ENCODE peak calls at places on chromosomes 16 and 17, in seven cellular contexts. One of them, this sample, is unnamed.

GRCh38 chr17:7575959-7576358 is 3.5 kb upstream of the CD68 start:
- DNase-seq in naive thymus-derived CD4-positive, alpha-beta T cell: no peak
- DNase-seq in T-helper 1 cell: no peak
- DNase-seq in mammary epithelial cell: no peak
- DNase-seq in mucosa of descending colon: no peak
- DNase-seq in endothelial cell: no peak
- DNase-seq in midbrain: no peak
- DNase-seq in this sample: no peak

GRCh38 chr17:75848523-75849303 is 4.5 kb upstream of the UNC13D start:
- DNase-seq in mucosa of descending colon: peak
- DNase-seq in naive thymus-derived CD4-positive, alpha-beta T cell: peak
- DNase-seq in T-helper 1 cell: peak
- DNase-seq in midbrain: peak
- DNase-seq in mammary epithelial cell: peak
- DNase-seq in endothelial cell: peak
- DNase-seq in this sample: peak

GRCh38 chr17:79732804-79733691 is 2.3 kb downstream of the ENPP7 start:
- DNase-seq in mammary epithelial cell: no peak
- DNase-seq in T-helper 1 cell: peak
- DNase-seq in endothelial cell: no peak
- DNase-seq in midbrain: no peak
- DNase-seq in naive thymus-derived CD4-positive, alpha-beta T cell: no peak
- DNase-seq in mucosa of descending colon: peak
- DNase-seq in this sample: peak

GRCh38 chr16:26196310-26196709 is 504.6 kb downstream of the HS3ST4 start:
- DNase-seq in mucosa of descending colon: no peak
- DNase-seq in endothelial cell: no peak
- DNase-seq in T-helper 1 cell: no peak
- DNase-seq in naive thymus-derived CD4-positive, alpha-beta T cell: no peak
- DNase-seq in mammary epithelial cell: no peak
- DNase-seq in midbrain: no peak
- DNase-seq in this sample: no peak

GRCh38 chr17:78014651-78015050 is 56.1 kb downstream of the TNRC6C start:
- DNase-seq in mucosa of descending colon: no peak
- DNase-seq in T-helper 1 cell: no peak
- DNase-seq in mammary epithelial cell: no peak
- DNase-seq in midbrain: no peak
- DNase-seq in naive thymus-derived CD4-positive, alpha-beta T cell: no peak
- DNase-seq in endothelial cell: no peak
- DNase-seq in this sample: no peak

GRCh38 chr16:17364319-17365210 is 106.2 kb downstream of the XYLT1 start:
- DNase-seq in T-helper 1 cell: peak
- DNase-seq in endothelial cell: no peak
- DNase-seq in midbrain: no peak
- DNase-seq in naive thymus-derived CD4-positive, alpha-beta T cell: no peak
- DNase-seq in mucosa of descending colon: no peak
- DNase-seq in mammary epithelial cell: peak
- DNase-seq in this sample: no peak

GRCh38 chr16:60074378-60074777 is 1340.3 kb upstream of the GOT2 start:
- DNase-seq in naive thymus-derived CD4-positive, alpha-beta T cell: no peak
- DNase-seq in T-helper 1 cell: no peak
- DNase-seq in midbrain: no peak
- DNase-seq in endothelial cell: no peak
- DNase-seq in mucosa of descending colon: no peak
- DNase-seq in mammary epithelial cell: no peak
- DNase-seq in this sample: no peak

GRCh38 chr16:74603848-74604247 is 3.1 kb downstream of the GLG1 start:
- DNase-seq in midbrain: no peak
- DNase-seq in T-helper 1 cell: no peak
- DNase-seq in mammary epithelial cell: no peak
- DNase-seq in endothelial cell: no peak
- DNase-seq in naive thymus-derived CD4-positive, alpha-beta T cell: no peak
- DNase-seq in mucosa of descending colon: no peak
- DNase-seq in this sample: peak

GRCh38 chr17:5630434-5630833 is 46.1 kb upstream of the NLRP1 start:
- DNase-seq in naive thymus-derived CD4-positive, alpha-beta T cell: no peak
- DNase-seq in T-helper 1 cell: no peak
- DNase-seq in endothelial cell: no peak
- DNase-seq in mucosa of descending colon: no peak
- DNase-seq in mammary epithelial cell: no peak
- DNase-seq in midbrain: no peak
- DNase-seq in this sample: peak

GRCh38 chr16:53509906-53510703 is 7.1 kb upstream of the AKTIP start:
- DNase-seq in mucosa of descending colon: peak
- DNase-seq in endothelial cell: peak
- DNase-seq in naive thymus-derived CD4-positive, alpha-beta T cell: peak
- DNase-seq in mammary epithelial cell: peak
- DNase-seq in T-helper 1 cell: peak
- DNase-seq in midbrain: peak
- DNase-seq in this sample: peak

GRCh38 chr17:54867634-54868033 is 33.0 kb upstream of the TOM1L1 start:
- DNase-seq in T-helper 1 cell: no peak
- DNase-seq in mammary epithelial cell: peak
- DNase-seq in mucosa of descending colon: no peak
- DNase-seq in midbrain: no peak
- DNase-seq in naive thymus-derived CD4-positive, alpha-beta T cell: no peak
- DNase-seq in endothelial cell: no peak
- DNase-seq in this sample: no peak

GRCh38 chr16:58032710-58033293 is 7.2 kb downstream of the MMP15 start:
- DNase-seq in T-helper 1 cell: no peak
- DNase-seq in naive thymus-derived CD4-positive, alpha-beta T cell: no peak
- DNase-seq in endothelial cell: no peak
- DNase-seq in midbrain: peak
- DNase-seq in mucosa of descending colon: no peak
- DNase-seq in mammary epithelial cell: no peak
- DNase-seq in this sample: no peak

GRCh38 chr16:3576211-3576610 is 992 bp downstream of the NLRC3 start:
- DNase-seq in mammary epithelial cell: no peak
- DNase-seq in mucosa of descending colon: no peak
- DNase-seq in endothelial cell: no peak
- DNase-seq in midbrain: no peak
- DNase-seq in T-helper 1 cell: peak
- DNase-seq in naive thymus-derived CD4-positive, alpha-beta T cell: peak
- DNase-seq in this sample: no peak

GRCh38 chr17:1783834-1784611 is 22.2 kb downstream of the SERPINF1 start:
- DNase-seq in mucosa of descending colon: peak
- DNase-seq in naive thymus-derived CD4-positive, alpha-beta T cell: no peak
- DNase-seq in midbrain: no peak
- DNase-seq in T-helper 1 cell: no peak
- DNase-seq in mammary epithelial cell: peak
- DNase-seq in endothelial cell: no peak
- DNase-seq in this sample: peak

GRCh38 chr16:17159616-17160015 is 311.1 kb downstream of the XYLT1 start:
- DNase-seq in naive thymus-derived CD4-positive, alpha-beta T cell: no peak
- DNase-seq in T-helper 1 cell: no peak
- DNase-seq in mammary epithelial cell: no peak
- DNase-seq in midbrain: no peak
- DNase-seq in mucosa of descending colon: no peak
- DNase-seq in endothelial cell: no peak
- DNase-seq in this sample: no peak